ENCODE peak calls at places on chromosomes 16 and 17, in six cellular contexts. One of them, this sample, is unnamed.

GRCh38 chr16:11783319-11784047 is 13.6 kb downstream of the ZC3H7A start:
- DNase-seq in AG10803: peak; percentile 76
- DNase-seq in neural progenitor cell: no peak
- DNase-seq in CD8-positive, alpha-beta T cell: no peak
- DNase-seq in AG04449: no peak
- DNase-seq in left ventricle myocardium inferior: no peak
- DNase-seq in this sample: no peak

GRCh38 chr16:23369416-23369815 is 67.3 kb downstream of the SCNN1B start:
- DNase-seq in AG04449: no peak
- DNase-seq in CD8-positive, alpha-beta T cell: no peak
- DNase-seq in AG10803: no peak
- DNase-seq in neural progenitor cell: no peak
- DNase-seq in left ventricle myocardium inferior: no peak
- DNase-seq in this sample: no peak

GRCh38 chr17:35449371-35449931 is 885 bp upstream of the SLFN13 start:
- DNase-seq in left ventricle myocardium inferior: peak; percentile 22
- DNase-seq in AG04449: no peak
- DNase-seq in neural progenitor cell: peak; percentile 26
- DNase-seq in AG10803: no peak
- DNase-seq in CD8-positive, alpha-beta T cell: no peak
- DNase-seq in this sample: no peak

GRCh38 chr16:76278976-76279375 is 1.8 kb downstream of the CNTNAP4 start:
- DNase-seq in AG04449: no peak
- DNase-seq in left ventricle myocardium inferior: no peak
- DNase-seq in CD8-positive, alpha-beta T cell: no peak
- DNase-seq in neural progenitor cell: peak; percentile 55
- DNase-seq in AG10803: no peak
- DNase-seq in this sample: no peak

GRCh38 chr17:81245024-81245664 is 6.0 kb downstream of the NDUFAF8 start:
- DNase-seq in AG04449: no peak
- DNase-seq in neural progenitor cell: no peak
- DNase-seq in AG10803: no peak
- DNase-seq in left ventricle myocardium inferior: no peak
- DNase-seq in CD8-positive, alpha-beta T cell: no peak
- DNase-seq in this sample: no peak

GRCh38 chr17:63136381-63137012 is 170.5 kb downstream of the TANC2 start:
- DNase-seq in neural progenitor cell: peak; percentile 37
- DNase-seq in AG10803: no peak
- DNase-seq in CD8-positive, alpha-beta T cell: no peak
- DNase-seq in AG04449: no peak
- DNase-seq in left ventricle myocardium inferior: no peak
- DNase-seq in this sample: no peak

GRCh38 chr17:77666480-77666879 is 292.0 kb upstream of the TNRC6C start:
- DNase-seq in AG04449: no peak
- DNase-seq in left ventricle myocardium inferior: no peak
- DNase-seq in CD8-positive, alpha-beta T cell: no peak
- DNase-seq in AG10803: no peak
- DNase-seq in neural progenitor cell: no peak
- DNase-seq in this sample: no peak

GRCh38 chr17:2453325-2453724 is 52.5 kb upstream of the MNT start:
- DNase-seq in CD8-positive, alpha-beta T cell: no peak
- DNase-seq in left ventricle myocardium inferior: no peak
- DNase-seq in AG04449: no peak
- DNase-seq in AG10803: no peak
- DNase-seq in neural progenitor cell: no peak
- DNase-seq in this sample: no peak

GRCh38 chr17:40516581-40517285 is 15.3 kb upstream of the TNS4 start:
- DNase-seq in AG10803: peak; percentile 35
- DNase-seq in AG04449: no peak
- DNase-seq in left ventricle myocardium inferior: no peak
- DNase-seq in neural progenitor cell: no peak
- DNase-seq in CD8-positive, alpha-beta T cell: no peak
- DNase-seq in this sample: no peak

GRCh38 chr17:47967607-47968252 is 3.2 kb upstream of the CDK5RAP3 start:
- DNase-seq in neural progenitor cell: no peak
- DNase-seq in AG04449: peak; percentile 34
- DNase-seq in CD8-positive, alpha-beta T cell: no peak
- DNase-seq in AG10803: peak; percentile 78
- DNase-seq in left ventricle myocardium inferior: no peak
- DNase-seq in this sample: no peak

GRCh38 chr17:38325221-38325851 is 18.4 kb downstream of the GPR179 start:
- DNase-seq in AG10803: peak; percentile 16
- DNase-seq in left ventricle myocardium inferior: no peak
- DNase-seq in CD8-positive, alpha-beta T cell: no peak
- DNase-seq in AG04449: no peak
- DNase-seq in neural progenitor cell: peak; percentile 50
- DNase-seq in this sample: no peak

GRCh38 chr17:9890124-9890523 is 14.9 kb downstream of the RCVRN start:
- DNase-seq in neural progenitor cell: peak; percentile 75
- DNase-seq in AG04449: no peak
- DNase-seq in AG10803: no peak
- DNase-seq in left ventricle myocardium inferior: no peak
- DNase-seq in CD8-positive, alpha-beta T cell: no peak
- DNase-seq in this sample: no peak

GRCh38 chr17:40178660-40179059 is 1.4 kb downstream of the RAPGEFL1 start:
- DNase-seq in AG10803: no peak
- DNase-seq in CD8-positive, alpha-beta T cell: no peak
- DNase-seq in neural progenitor cell: no peak
- DNase-seq in left ventricle myocardium inferior: no peak
- DNase-seq in AG04449: no peak
- DNase-seq in this sample: no peak

GRCh38 chr17:45353047-45353446 is 36.2 kb upstream of the MAP3K14 start:
- DNase-seq in AG10803: no peak
- DNase-seq in left ventricle myocardium inferior: no peak
- DNase-seq in neural progenitor cell: no peak
- DNase-seq in AG04449: no peak
- DNase-seq in CD8-positive, alpha-beta T cell: no peak
- DNase-seq in this sample: no peak

GRCh38 chr16:11149011-11149616 is 106.9 kb downstream of the SOCS1 start:
- DNase-seq in CD8-positive, alpha-beta T cell: no peak
- DNase-seq in neural progenitor cell: no peak
- DNase-seq in AG04449: no peak
- DNase-seq in AG10803: no peak
- DNase-seq in left ventricle myocardium inferior: no peak
- DNase-seq in this sample: no peak

GRCh38 chr17:64262422-64263260 is at the start of gene TEX2:
- DNase-seq in CD8-positive, alpha-beta T cell: peak; percentile 39
- DNase-seq in AG10803: no peak
- DNase-seq in left ventricle myocardium inferior: peak; percentile 60
- DNase-seq in neural progenitor cell: peak; percentile 45
- DNase-seq in AG04449: no peak
- DNase-seq in this sample: peak; percentile 72

GRCh38 chr17:76725580-76726230 is 701 bp downstream of the JMJD6 start:
- DNase-seq in left ventricle myocardium inferior: peak; percentile 78
- DNase-seq in neural progenitor cell: no peak
- DNase-seq in CD8-positive, alpha-beta T cell: peak; percentile 50
- DNase-seq in AG10803: peak; percentile 73
- DNase-seq in AG04449: no peak
- DNase-seq in this sample: no peak

GRCh38 chr16:85206472-85207356 is 94.4 kb upstream of the CIBAR2 start:
- DNase-seq in neural progenitor cell: peak; percentile 61
- DNase-seq in AG10803: no peak
- DNase-seq in AG04449: no peak
- DNase-seq in CD8-positive, alpha-beta T cell: no peak
- DNase-seq in left ventricle myocardium inferior: peak; percentile 79
- DNase-seq in this sample: no peak

GRCh38 chr17:142876-143784 is 5.8 kb downstream of the SCGB1C2 start:
- DNase-seq in CD8-positive, alpha-beta T cell: no peak
- DNase-seq in left ventricle myocardium inferior: no peak
- DNase-seq in AG10803: no peak
- DNase-seq in neural progenitor cell: no peak
- DNase-seq in AG04449: no peak
- DNase-seq in this sample: peak; percentile 31

GRCh38 chr16:54870151-54870550 is 60.5 kb upstream of the IRX5 start:
- DNase-seq in left ventricle myocardium inferior: no peak
- DNase-seq in AG10803: no peak
- DNase-seq in neural progenitor cell: no peak
- DNase-seq in CD8-positive, alpha-beta T cell: no peak
- DNase-seq in AG04449: no peak
- DNase-seq in this sample: no peak

GRCh38 chr16:53219795-53220194 is 165.0 kb downstream of the CHD9 start:
- DNase-seq in neural progenitor cell: no peak
- DNase-seq in left ventricle myocardium inferior: no peak
- DNase-seq in CD8-positive, alpha-beta T cell: no peak
- DNase-seq in AG04449: no peak
- DNase-seq in AG10803: no peak
- DNase-seq in this sample: no peak

GRCh38 chr17:18026408-18026776 is 12.6 kb downstream of the ATPAF2 start:
- DNase-seq in left ventricle myocardium inferior: peak; percentile 56
- DNase-seq in CD8-positive, alpha-beta T cell: peak; percentile 21
- DNase-seq in neural progenitor cell: no peak
- DNase-seq in AG10803: peak; percentile 86
- DNase-seq in AG04449: peak; percentile 49
- DNase-seq in this sample: no peak

GRCh38 chr17:29642171-29642611 is 19.5 kb upstream of the CORO6 start:
- DNase-seq in left ventricle myocardium inferior: no peak
- DNase-seq in CD8-positive, alpha-beta T cell: no peak
- DNase-seq in neural progenitor cell: peak; percentile 2
- DNase-seq in AG04449: no peak
- DNase-seq in AG10803: no peak
- DNase-seq in this sample: no peak

GRCh38 chr17:59069856-59070255 is 36.8 kb downstream of the TRIM37 start:
- DNase-seq in neural progenitor cell: no peak
- DNase-seq in CD8-positive, alpha-beta T cell: no peak
- DNase-seq in AG04449: no peak
- DNase-seq in left ventricle myocardium inferior: no peak
- DNase-seq in AG10803: no peak
- DNase-seq in this sample: no peak

GRCh38 chr17:59073972-59074371 is 32.7 kb downstream of the TRIM37 start:
- DNase-seq in AG04449: no peak
- DNase-seq in CD8-positive, alpha-beta T cell: no peak
- DNase-seq in AG10803: no peak
- DNase-seq in neural progenitor cell: no peak
- DNase-seq in left ventricle myocardium inferior: no peak
- DNase-seq in this sample: no peak

DNA sequence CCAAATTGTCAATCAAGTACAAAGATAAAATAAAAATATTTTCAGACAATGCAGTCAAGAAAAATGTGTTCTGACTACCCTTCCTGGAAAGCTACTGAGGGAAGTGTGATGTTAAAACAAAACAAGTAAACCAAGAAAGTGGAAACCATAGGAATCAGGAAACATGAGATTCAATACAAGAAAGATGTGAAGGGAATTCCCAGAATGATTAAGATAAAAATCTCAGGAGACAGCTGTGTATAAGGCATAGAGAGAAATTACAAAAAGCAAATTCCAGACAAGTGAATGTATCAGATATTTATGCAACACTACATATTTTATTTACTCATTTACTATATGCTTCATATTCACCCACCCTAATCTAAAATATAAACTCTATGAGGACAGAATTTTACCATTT is 32.2 kb downstream of the TRIM37 start:
- DNase-seq in left ventricle myocardium inferior: no peak
- DNase-seq in AG04449: peak; percentile 46
- DNase-seq in neural progenitor cell: no peak
- DNase-seq in AG10803: peak; percentile 69
- DNase-seq in CD8-positive, alpha-beta T cell: no peak
- DNase-seq in this sample: no peak
- TF ChIP-seq CTCF in left ventricle myocardium inferior: no peak
- TF ChIP-seq CTCF in AG04449: no peak
- TF ChIP-seq CTCF in neural progenitor cell: no peak
- TF ChIP-seq CTCF in AG10803: no peak
- TF ChIP-seq CTCF in CD8-positive, alpha-beta T cell: no peak
- TF ChIP-seq CTCF in this sample: no peak

GRCh38 chr16:56246051-56246817 is 54.9 kb downstream of the GNAO1 start:
- DNase-seq in neural progenitor cell: peak; percentile 19
- DNase-seq in left ventricle myocardium inferior: no peak
- DNase-seq in AG04449: peak; percentile 14
- DNase-seq in CD8-positive, alpha-beta T cell: no peak
- DNase-seq in AG10803: peak; percentile 10
- DNase-seq in this sample: no peak
- TF ChIP-seq CTCF in neural progenitor cell: no peak
- TF ChIP-seq CTCF in left ventricle myocardium inferior: no peak
- TF ChIP-seq CTCF in AG04449: no peak
- TF ChIP-seq CTCF in CD8-positive, alpha-beta T cell: no peak
- TF ChIP-seq CTCF in AG10803: no peak
- TF ChIP-seq CTCF in this sample: no peak

DNA sequence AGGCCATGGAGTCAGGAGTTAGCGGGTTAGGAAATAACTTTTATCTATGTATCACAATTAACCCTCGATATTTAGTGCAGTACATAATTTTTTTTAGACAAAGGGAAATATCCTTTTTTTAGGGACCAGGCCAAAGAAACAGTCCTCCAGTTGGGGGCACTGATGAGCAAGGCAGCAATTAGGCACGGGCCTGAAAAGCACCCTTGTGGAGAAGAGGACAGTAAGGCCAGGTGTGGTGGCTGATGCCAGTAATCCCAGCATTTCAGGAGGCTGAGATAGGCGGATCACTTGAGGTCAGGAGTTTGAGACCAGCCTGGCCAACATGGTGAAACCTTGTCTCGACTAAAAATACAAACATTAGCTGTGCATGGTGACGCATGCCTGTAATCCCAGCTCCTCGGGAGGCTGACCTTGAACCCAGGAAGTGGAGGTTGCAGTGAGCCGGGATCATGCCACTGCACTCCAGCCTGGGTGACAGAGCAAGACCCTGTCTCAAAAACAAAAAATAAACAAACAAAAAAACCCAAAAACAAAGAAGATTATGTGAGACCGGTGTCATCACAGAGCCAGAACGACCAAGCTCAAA is 158.3 kb upstream of the NOL11 start:
- DNase-seq in CD8-positive, alpha-beta T cell: no peak
- DNase-seq in neural progenitor cell: no peak
- DNase-seq in AG10803: no peak
- DNase-seq in left ventricle myocardium inferior: no peak
- DNase-seq in AG04449: no peak
- DNase-seq in this sample: no peak
- TF ChIP-seq CTCF in CD8-positive, alpha-beta T cell: no peak
- TF ChIP-seq CTCF in neural progenitor cell: peak; percentile 49
- TF ChIP-seq CTCF in AG10803: no peak
- TF ChIP-seq CTCF in left ventricle myocardium inferior: peak; percentile 32
- TF ChIP-seq CTCF in AG04449: no peak
- TF ChIP-seq CTCF in this sample: peak; percentile 29

DNA sequence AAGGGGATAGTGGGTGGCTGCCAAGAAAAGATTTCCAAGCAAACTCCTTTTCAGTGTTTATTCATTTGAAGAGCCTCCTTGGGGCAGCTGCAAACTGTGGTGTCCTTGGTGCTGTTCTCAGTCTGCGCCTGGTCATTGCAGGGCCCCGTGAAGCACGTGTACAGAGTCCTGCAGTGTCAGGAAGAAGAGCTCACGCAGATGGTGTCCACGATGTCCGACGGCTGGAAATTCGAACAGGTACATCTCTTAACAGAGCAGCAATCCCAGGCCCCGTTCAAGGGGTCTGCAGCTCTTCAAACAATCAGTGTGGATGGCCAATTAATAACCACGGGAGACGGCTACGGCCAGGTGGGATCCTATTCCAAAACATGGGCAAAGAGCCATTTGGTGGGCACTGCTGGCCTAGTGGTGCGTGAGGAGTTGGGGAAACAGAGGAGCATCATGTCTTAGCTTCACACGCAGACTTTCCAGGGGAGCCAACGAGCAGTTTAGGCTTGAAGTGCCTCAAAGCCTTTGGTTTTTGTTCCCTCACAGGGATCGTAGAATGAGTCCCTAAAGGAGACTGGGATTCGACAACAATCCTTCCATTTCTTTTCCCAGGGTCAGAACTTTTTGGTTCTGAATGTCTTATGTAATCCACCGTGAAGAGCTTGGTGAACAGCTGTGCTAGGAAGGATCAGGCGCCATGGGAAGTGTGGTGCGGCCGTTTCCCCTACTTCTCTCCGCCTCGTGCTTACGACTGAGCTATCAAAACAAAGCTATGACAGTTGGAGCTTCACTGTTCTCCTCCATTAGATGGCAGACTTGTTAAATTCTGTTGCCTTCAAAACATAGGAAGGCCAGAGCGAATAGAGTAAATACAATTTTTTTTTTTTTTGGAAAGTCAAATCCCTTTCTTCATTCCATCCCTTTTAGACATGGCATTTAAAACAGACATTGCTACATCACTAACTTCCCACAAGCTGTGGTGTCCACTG is 12.6 kb downstream of the KCTD2 start:
- DNase-seq in AG04449: no peak
- DNase-seq in CD8-positive, alpha-beta T cell: no peak
- DNase-seq in AG10803: peak; percentile 87
- DNase-seq in neural progenitor cell: no peak
- DNase-seq in left ventricle myocardium inferior: peak; percentile 36
- DNase-seq in this sample: no peak
- TF ChIP-seq CTCF in AG04449: peak; percentile 53
- TF ChIP-seq CTCF in CD8-positive, alpha-beta T cell: peak; percentile 18
- TF ChIP-seq CTCF in AG10803: peak; percentile 76
- TF ChIP-seq CTCF in neural progenitor cell: peak; percentile 26
- TF ChIP-seq CTCF in left ventricle myocardium inferior: peak; percentile 62
- TF ChIP-seq CTCF in this sample: peak; percentile 49

This sample was measured in type B pancreatic cell.